ENCODE peak calls at places on chromosomes 13 and 19, in five cellular contexts. K is colonic mucosa, U is psoas muscle, V is MV-4-11, Z is bronchial epithelial cell. L is an unnamed sample.

GRCh38 chr19:6126335-6126974 is 9.0 kb upstream of the ACSBG2 start:
- DNase-seq in V (peak), U (no peak), K (no peak), Z (peak), L (peak)

GRCh38 chr19:14150041-14150769 is 13.8 kb upstream of the ASF1B start:
- DNase-seq in V (no peak), K (no peak), U (no peak), Z (no peak), L (no peak)

GRCh38 chr13:91722267-91722884 is 324.0 kb downstream of the GPC5 start:
- DNase-seq in Z (peak), V (peak), K (no peak), U (no peak), L (peak)

GRCh38 chr13:37067874-37068273 is 8.4 kb upstream of the SUPT20H start:
- DNase-seq in Z (no peak), V (no peak), K (no peak), U (no peak), L (no peak)

GRCh38 chr19:44757057-44757734 is 8.7 kb downstream of the BCL3 start:
- DNase-seq in U (peak), V (no peak), K (no peak), Z (no peak), L (no peak)

GRCh38 chr13:30870049-30870884 is 35.8 kb upstream of the MEDAG start:
- DNase-seq in V (peak), U (peak), Z (peak), K (peak), L (peak)

GRCh38 chr19:49565261-49565660 is 15.1 kb downstream of the NOSIP start:
- DNase-seq in U (no peak), V (no peak), K (peak), Z (no peak), L (peak)

GRCh38 chr13:106187092-106187491 is 348.4 kb downstream of the EFNB2 start:
- DNase-seq in Z (no peak), K (no peak), U (no peak), V (no peak), L (no peak)

GRCh38 chr19:40756502-40757110 is 5.6 kb downstream of the SNRPA start:
- DNase-seq in V (no peak), K (no peak), Z (peak), U (no peak), L (no peak)

GRCh38 chr13:34343413-34343812 is 525.5 kb downstream of the RFC3 start:
- DNase-seq in U (no peak), V (no peak), Z (peak), K (no peak), L (no peak)

GRCh38 chr13:82356667-82357066 is 1525.6 kb downstream of the SLITRK1 start:
- DNase-seq in K (no peak), V (peak), Z (no peak), U (no peak), L (no peak)

GRCh38 chr19:54507824-54508223 is 5.2 kb downstream of the LAIR2 start:
- DNase-seq in Z (no peak), K (no peak), V (no peak), U (no peak), L (peak)

GRCh38 chr13:106029901-106030300 is 505.6 kb downstream of the EFNB2 start:
- DNase-seq in K (no peak), Z (no peak), V (no peak), U (no peak), L (no peak)

GRCh38 chr13:24745861-24746617 is 17.9 kb upstream of the RNF17 start:
- DNase-seq in U (no peak), Z (no peak), V (no peak), K (no peak), L (no peak)

GRCh38 chr19:31118292-31118925 is 230.8 kb downstream of the TSHZ3 start:
- DNase-seq in Z (no peak), K (no peak), U (no peak), V (peak), L (no peak)

GRCh38 chr13:31807090-31807541 is 67.8 kb downstream of the RXFP2 start:
- DNase-seq in U (no peak), V (peak), K (no peak), Z (peak), L (no peak)

GRCh38 chr13:51643882-51644281 is 59.6 kb downstream of the WDFY2 start:
- DNase-seq in V (peak), Z (peak), U (no peak), K (no peak), L (no peak)

GRCh38 chr19:3748965-3749364 is 12.5 kb downstream of the APBA3 start:
- DNase-seq in Z (no peak), K (no peak), U (no peak), V (no peak), L (peak)

GRCh38 chr19:10603084-10603872 is 16.2 kb upstream of the AP1M2 start:
- DNase-seq in K (peak), V (no peak), U (peak), Z (no peak), L (peak)

GRCh38 chr13:56907766-56908165 is 233.0 kb upstream of the PRR20A start:
- DNase-seq in Z (peak), K (no peak), V (no peak), U (no peak), L (no peak)

GRCh38 chr19:7874080-7874856 is at the start of gene PRR36:
- DNase-seq in Z (no peak), K (no peak), U (no peak), V (no peak), L (no peak)

GRCh38 chr19:1676351-1677266 is 24.2 kb upstream of the TCF3 start:
- DNase-seq in V (no peak), K (no peak), Z (no peak), U (no peak), L (no peak)

GRCh38 chr19:5057860-5058259 is 88.9 kb downstream of the KDM4B start:
- DNase-seq in K (no peak), V (no peak), U (peak), Z (peak), L (no peak)

GRCh38 chr13:97344250-97345175 is 89.5 kb upstream of the RAP2A start:
- DNase-seq in U (peak), V (no peak), K (peak), Z (peak), L (peak)

L was measured in small intestine.